ENCODE peak calls at places on chromosomes 13 and 19, in seven cellular contexts. One of them, this sample, is unnamed.

GRCh38 chr13:110434629-110435028 is 126.9 kb downstream of the RAB20 start:
- DNase-seq in T follicular helper cell: no peak
- DNase-seq in NCI-H748 treated with DMSO at 0.1 percent for 48 hours: no peak
- DNase-seq in iris pigment epithelial cell: no peak
- DNase-seq in nephron progenitor cell: no peak
- DNase-seq in iPS-NIHi11: no peak
- DNase-seq in NCI-H226: no peak
- DNase-seq in this sample: no peak

GRCh38 chr19:43395561-43395960 is 19.1 kb upstream of the TEX101 start:
- DNase-seq in iris pigment epithelial cell: no peak
- DNase-seq in nephron progenitor cell: no peak
- DNase-seq in NCI-H748 treated with DMSO at 0.1 percent for 48 hours: peak; percentile 24
- DNase-seq in T follicular helper cell: no peak
- DNase-seq in iPS-NIHi11: no peak
- DNase-seq in NCI-H226: no peak
- DNase-seq in this sample: no peak

GRCh38 chr19:8578642-8579265 is 1.5 kb upstream of the MYO1F start:
- DNase-seq in NCI-H226: peak; percentile 40
- DNase-seq in iris pigment epithelial cell: peak; percentile 47
- DNase-seq in NCI-H748 treated with DMSO at 0.1 percent for 48 hours: no peak
- DNase-seq in nephron progenitor cell: peak; percentile 89
- DNase-seq in T follicular helper cell: peak; percentile 68
- DNase-seq in iPS-NIHi11: peak; percentile 83
- DNase-seq in this sample: peak; percentile 65

GRCh38 chr19:58317481-58318072 is 9.2 kb upstream of the ZSCAN22 start:
- DNase-seq in NCI-H226: peak; percentile 25
- DNase-seq in iris pigment epithelial cell: peak; percentile 53
- DNase-seq in iPS-NIHi11: peak; percentile 60
- DNase-seq in T follicular helper cell: no peak
- DNase-seq in NCI-H748 treated with DMSO at 0.1 percent for 48 hours: no peak
- DNase-seq in nephron progenitor cell: peak; percentile 56
- DNase-seq in this sample: peak; percentile 39

GRCh38 chr13:101170306-101170705 is 246.0 kb downstream of the NALCN start:
- DNase-seq in T follicular helper cell: no peak
- DNase-seq in NCI-H748 treated with DMSO at 0.1 percent for 48 hours: no peak
- DNase-seq in NCI-H226: no peak
- DNase-seq in iris pigment epithelial cell: no peak
- DNase-seq in nephron progenitor cell: no peak
- DNase-seq in iPS-NIHi11: no peak
- DNase-seq in this sample: no peak

GRCh38 chr13:112904436-112904960 is 64.5 kb upstream of the MCF2L start:
- DNase-seq in T follicular helper cell: no peak
- DNase-seq in NCI-H748 treated with DMSO at 0.1 percent for 48 hours: no peak
- DNase-seq in nephron progenitor cell: no peak
- DNase-seq in NCI-H226: no peak
- DNase-seq in iPS-NIHi11: no peak
- DNase-seq in iris pigment epithelial cell: no peak
- DNase-seq in this sample: no peak

GRCh38 chr19:48873476-48874308 is 1.5 kb downstream of the PPP1R15A start:
- DNase-seq in NCI-H226: peak; percentile 76
- DNase-seq in iPS-NIHi11: peak; percentile 1
- DNase-seq in nephron progenitor cell: no peak
- DNase-seq in NCI-H748 treated with DMSO at 0.1 percent for 48 hours: no peak
- DNase-seq in iris pigment epithelial cell: no peak
- DNase-seq in T follicular helper cell: no peak
- DNase-seq in this sample: no peak

GRCh38 chr19:29842471-29843179 is 30.8 kb downstream of the CCNE1 start:
- DNase-seq in nephron progenitor cell: no peak
- DNase-seq in T follicular helper cell: no peak
- DNase-seq in NCI-H226: no peak
- DNase-seq in iris pigment epithelial cell: no peak
- DNase-seq in NCI-H748 treated with DMSO at 0.1 percent for 48 hours: no peak
- DNase-seq in iPS-NIHi11: no peak
- DNase-seq in this sample: no peak

GRCh38 chr13:99656092-99656745 is 154.9 kb downstream of the TM9SF2 start:
- DNase-seq in iPS-NIHi11: peak; percentile 84
- DNase-seq in T follicular helper cell: peak; percentile 76
- DNase-seq in nephron progenitor cell: peak; percentile 88
- DNase-seq in NCI-H748 treated with DMSO at 0.1 percent for 48 hours: peak; percentile 94
- DNase-seq in NCI-H226: peak; percentile 25
- DNase-seq in iris pigment epithelial cell: peak; percentile 69
- DNase-seq in this sample: peak; percentile 70

GRCh38 chr19:39199025-39199424 is 2.3 kb downstream of the NCCRP1 start:
- DNase-seq in iPS-NIHi11: peak; percentile 79
- DNase-seq in nephron progenitor cell: peak; percentile 77
- DNase-seq in iris pigment epithelial cell: peak; percentile 31
- DNase-seq in T follicular helper cell: no peak
- DNase-seq in NCI-H226: no peak
- DNase-seq in NCI-H748 treated with DMSO at 0.1 percent for 48 hours: no peak
- DNase-seq in this sample: peak; percentile 17

GRCh38 chr13:44300895-44301638 is 72.6 kb upstream of the SERP2 start:
- DNase-seq in NCI-H226: peak; percentile 85
- DNase-seq in nephron progenitor cell: no peak
- DNase-seq in iris pigment epithelial cell: peak; percentile 86
- DNase-seq in NCI-H748 treated with DMSO at 0.1 percent for 48 hours: no peak
- DNase-seq in iPS-NIHi11: no peak
- DNase-seq in T follicular helper cell: no peak
- DNase-seq in this sample: peak; percentile 89

GRCh38 chr19:45117167-45117594 is 24.2 kb downstream of the PPP1R37 start:
- DNase-seq in T follicular helper cell: no peak
- DNase-seq in NCI-H226: no peak
- DNase-seq in nephron progenitor cell: no peak
- DNase-seq in iPS-NIHi11: no peak
- DNase-seq in NCI-H748 treated with DMSO at 0.1 percent for 48 hours: no peak
- DNase-seq in iris pigment epithelial cell: no peak
- DNase-seq in this sample: no peak

GRCh38 chr19:3474614-3475013 is 5.7 kb downstream of the SMIM24 start:
- DNase-seq in iPS-NIHi11: no peak
- DNase-seq in iris pigment epithelial cell: no peak
- DNase-seq in NCI-H226: no peak
- DNase-seq in NCI-H748 treated with DMSO at 0.1 percent for 48 hours: no peak
- DNase-seq in nephron progenitor cell: no peak
- DNase-seq in T follicular helper cell: no peak
- DNase-seq in this sample: no peak

GRCh38 chr13:93248627-93249047 is 22.0 kb downstream of the GPC6 start:
- DNase-seq in iPS-NIHi11: no peak
- DNase-seq in iris pigment epithelial cell: peak; percentile 63
- DNase-seq in nephron progenitor cell: peak; percentile 46
- DNase-seq in NCI-H226: peak; percentile 19
- DNase-seq in NCI-H748 treated with DMSO at 0.1 percent for 48 hours: peak; percentile 91
- DNase-seq in T follicular helper cell: no peak
- DNase-seq in this sample: peak; percentile 88

GRCh38 chr19:12825259-12826131 is 8.9 kb downstream of the RTBDN start:
- DNase-seq in T follicular helper cell: no peak
- DNase-seq in iPS-NIHi11: peak; percentile 95
- DNase-seq in NCI-H748 treated with DMSO at 0.1 percent for 48 hours: no peak
- DNase-seq in iris pigment epithelial cell: no peak
- DNase-seq in NCI-H226: no peak
- DNase-seq in nephron progenitor cell: peak; percentile 84
- DNase-seq in this sample: no peak

GRCh38 chr13:113848020-113848419 is 15.9 kb downstream of the GAS6 start:
- DNase-seq in nephron progenitor cell: no peak
- DNase-seq in T follicular helper cell: no peak
- DNase-seq in NCI-H226: no peak
- DNase-seq in NCI-H748 treated with DMSO at 0.1 percent for 48 hours: no peak
- DNase-seq in iPS-NIHi11: no peak
- DNase-seq in iris pigment epithelial cell: no peak
- DNase-seq in this sample: no peak

GRCh38 chr13:30119476-30119875 is 187.9 kb downstream of the KATNAL1 start:
- DNase-seq in nephron progenitor cell: no peak
- DNase-seq in T follicular helper cell: no peak
- DNase-seq in iPS-NIHi11: no peak
- DNase-seq in NCI-H226: no peak
- DNase-seq in iris pigment epithelial cell: peak; percentile 63
- DNase-seq in NCI-H748 treated with DMSO at 0.1 percent for 48 hours: no peak
- DNase-seq in this sample: peak; percentile 69

GRCh38 chr13:80037505-80037888 is 303.4 kb downstream of the SPRY2 start:
- DNase-seq in NCI-H226: peak; percentile 91
- DNase-seq in nephron progenitor cell: no peak
- DNase-seq in iris pigment epithelial cell: peak; percentile 95
- DNase-seq in iPS-NIHi11: no peak
- DNase-seq in T follicular helper cell: no peak
- DNase-seq in NCI-H748 treated with DMSO at 0.1 percent for 48 hours: no peak
- DNase-seq in this sample: peak; percentile 88

GRCh38 chr13:51396352-51396751 is 56.5 kb downstream of the INTS6 start:
- DNase-seq in nephron progenitor cell: no peak
- DNase-seq in T follicular helper cell: no peak
- DNase-seq in NCI-H748 treated with DMSO at 0.1 percent for 48 hours: no peak
- DNase-seq in NCI-H226: no peak
- DNase-seq in iPS-NIHi11: no peak
- DNase-seq in iris pigment epithelial cell: peak; percentile 49
- DNase-seq in this sample: peak; percentile 10

GRCh38 chr13:83546476-83546875 is 335.8 kb downstream of the SLITRK1 start:
- DNase-seq in NCI-H226: peak; percentile 74
- DNase-seq in NCI-H748 treated with DMSO at 0.1 percent for 48 hours: no peak
- DNase-seq in iris pigment epithelial cell: no peak
- DNase-seq in nephron progenitor cell: no peak
- DNase-seq in iPS-NIHi11: no peak
- DNase-seq in T follicular helper cell: no peak
- DNase-seq in this sample: no peak

GRCh38 chr13:109870281-109871017 is 84.1 kb upstream of the IRS2 start:
- DNase-seq in NCI-H748 treated with DMSO at 0.1 percent for 48 hours: no peak
- DNase-seq in T follicular helper cell: no peak
- DNase-seq in nephron progenitor cell: no peak
- DNase-seq in iPS-NIHi11: no peak
- DNase-seq in NCI-H226: no peak
- DNase-seq in iris pigment epithelial cell: no peak
- DNase-seq in this sample: no peak

GRCh38 chr19:2888739-2889224 is 11.9 kb upstream of the ZNF57 start:
- DNase-seq in iPS-NIHi11: no peak
- DNase-seq in NCI-H226: peak; percentile 5
- DNase-seq in T follicular helper cell: peak; percentile 26
- DNase-seq in iris pigment epithelial cell: no peak
- DNase-seq in NCI-H748 treated with DMSO at 0.1 percent for 48 hours: no peak
- DNase-seq in nephron progenitor cell: no peak
- DNase-seq in this sample: no peak

GRCh38 chr13:23621316-23621645 is 51.1 kb downstream of the TNFRSF19 start:
- DNase-seq in nephron progenitor cell: no peak
- DNase-seq in NCI-H226: peak; percentile 52
- DNase-seq in iPS-NIHi11: no peak
- DNase-seq in NCI-H748 treated with DMSO at 0.1 percent for 48 hours: no peak
- DNase-seq in iris pigment epithelial cell: peak; percentile 89
- DNase-seq in T follicular helper cell: no peak
- DNase-seq in this sample: peak; percentile 83

GRCh38 chr19:3330047-3330446 is 36.3 kb upstream of the NFIC start:
- DNase-seq in NCI-H226: no peak
- DNase-seq in iPS-NIHi11: no peak
- DNase-seq in iris pigment epithelial cell: no peak
- DNase-seq in NCI-H748 treated with DMSO at 0.1 percent for 48 hours: no peak
- DNase-seq in T follicular helper cell: no peak
- DNase-seq in nephron progenitor cell: no peak
- DNase-seq in this sample: no peak

GRCh38 chr13:39786091-39786490 is 130.6 kb downstream of the COG6 start:
- DNase-seq in iPS-NIHi11: no peak
- DNase-seq in T follicular helper cell: no peak
- DNase-seq in NCI-H748 treated with DMSO at 0.1 percent for 48 hours: no peak
- DNase-seq in NCI-H226: no peak
- DNase-seq in nephron progenitor cell: no peak
- DNase-seq in iris pigment epithelial cell: no peak
- DNase-seq in this sample: no peak

GRCh38 chr13:34627905-34628682 is 314.0 kb upstream of the NBEA start:
- DNase-seq in iris pigment epithelial cell: no peak
- DNase-seq in nephron progenitor cell: no peak
- DNase-seq in NCI-H748 treated with DMSO at 0.1 percent for 48 hours: peak; percentile 73
- DNase-seq in NCI-H226: no peak
- DNase-seq in T follicular helper cell: no peak
- DNase-seq in iPS-NIHi11: no peak
- DNase-seq in this sample: no peak

This sample was measured in astrocyte of the spinal cord.